ENCODE peak calls at places on chromosomes 12 and 14, in nine cellular contexts. M, C, K, W, E, L, R, X and Z are unnamed samples.

GRCh38 chr14:36901846-36902245 is 240.2 kb downstream of the PAX9 start:
- DNase-seq in R (no peak), K (no peak), E (no peak), M (no peak), L (no peak), X (no peak), C (no peak), W (peak), Z (no peak)

GRCh38 chr12:70774055-70774454 is 136.8 kb upstream of the PTPRB start:
- DNase-seq in X (no peak), K (no peak), M (no peak), L (no peak), W (no peak), R (no peak), E (no peak), C (peak), Z (no peak)

GRCh38 chr12:81644503-81644902 is 114.6 kb downstream of the PPFIA2 start:
- DNase-seq in R (peak), X (no peak), C (peak), E (no peak), M (peak), L (no peak), K (no peak), W (peak), Z (peak)

GRCh38 chr12:10283028-10283427 is 24.6 kb upstream of the KLRD1 start:
- DNase-seq in C (no peak), L (no peak), M (no peak), W (no peak), R (no peak), X (no peak), K (no peak), E (no peak), Z (no peak)

GRCh38 chr12:111605931-111606625 is 7.0 kb upstream of the ATXN2 start:
- DNase-seq in E (no peak), M (no peak), W (no peak), R (no peak), X (no peak), L (no peak), C (no peak), K (no peak), Z (no peak)

GRCh38 chr14:65255583-65256443 is 153.5 kb upstream of the MAX start:
- DNase-seq in R (no peak), K (no peak), X (no peak), W (no peak), L (no peak), E (no peak), C (no peak), M (no peak), Z (no peak)

GRCh38 chr12:61993734-61994345 is 266.4 kb upstream of the USP15 start:
- DNase-seq in R (peak), L (no peak), W (peak), E (no peak), M (no peak), X (no peak), K (no peak), C (peak), Z (peak)

GRCh38 chr12:63400746-63401145 is 249.7 kb upstream of the AVPR1A start:
- DNase-seq in M (no peak), X (no peak), E (no peak), W (no peak), C (no peak), R (no peak), K (no peak), L (no peak), Z (no peak)

GRCh38 chr12:47779943-47780504 is 7.0 kb downstream of the SLC48A1 start:
- DNase-seq in K (no peak), C (no peak), L (no peak), R (no peak), M (no peak), X (no peak), E (no peak), W (no peak), Z (no peak)

GRCh38 chr12:23621910-23622309 is 327.6 kb downstream of the SOX5 start:
- DNase-seq in M (no peak), C (no peak), E (no peak), K (no peak), R (no peak), X (no peak), W (no peak), L (no peak), Z (no peak)

GRCh38 chr12:92757599-92758121 is 54.9 kb downstream of the PLEKHG7 start:
- DNase-seq in L (no peak), M (no peak), X (no peak), K (no peak), W (no peak), E (no peak), C (no peak), R (no peak), Z (no peak)

GRCh38 chr14:102086346-102086971 is 385 bp downstream of the HSP90AA1 start:
- DNase-seq in K (peak), X (peak), M (no peak), W (peak), R (no peak), L (peak), E (peak), C (peak), Z (peak)

GRCh38 chr12:86264451-86265328 is 8.5 kb upstream of the MGAT4C start:
- DNase-seq in L (peak), M (peak), E (peak), R (no peak), K (no peak), C (no peak), X (peak), W (no peak), Z (no peak)

GRCh38 chr12:15831315-15831993 is 42.3 kb upstream of the EPS8 start:
- DNase-seq in K (no peak), X (no peak), M (no peak), C (no peak), E (no peak), R (no peak), W (no peak), L (no peak), Z (no peak)

GRCh38 chr12:69719336-69720316 is 19.0 kb upstream of the RAB3IP start:
- DNase-seq in X (no peak), R (no peak), M (no peak), K (no peak), L (no peak), E (no peak), C (no peak), W (peak), Z (no peak)

GRCh38 chr12:28202374-28203130 is 12.3 kb downstream of the CCDC91 start:
- DNase-seq in X (no peak), K (no peak), C (no peak), L (no peak), W (no peak), R (no peak), E (no peak), M (peak), Z (no peak)

GRCh38 chr12:64010069-64010686 is 165.7 kb downstream of the SRGAP1 start:
- DNase-seq in M (no peak), X (no peak), W (peak), R (no peak), K (no peak), C (peak), E (no peak), L (no peak), Z (no peak)

GRCh38 chr12:90652280-90652679 is 302.7 kb downstream of the CCER1 start:
- DNase-seq in K (no peak), M (no peak), C (no peak), E (no peak), W (no peak), X (no peak), L (no peak), R (no peak), Z (no peak)